ENCODE peak calls at places on chromosome 21, in four cellular contexts. O is GM23338; Y is OCI-LY7; V is activated CD8-positive, alpha-beta T cell treated with anti-CD3 and anti-CD28 coated beads, Interleukin-2, amount 10 ng/mL, durations not matched to agents 7 days and 5 days. H is an unnamed sample.

GRCh38 chr21:33042812-33043211 is 17.1 kb downstream of the OLIG2 start:
- DNase-seq in V (no peak), O (no peak), Y (no peak), H (peak; percentile 58)

GRCh38 chr21:15124731-15125130 is 59.9 kb upstream of the NRIP1 start:
- DNase-seq in Y (no peak), V (no peak), O (no peak), H (no peak)

GRCh38 chr21:32708069-32708468 is 19.7 kb downstream of the SYNJ1 start:
- DNase-seq in V (no peak), Y (no peak), O (no peak), H (no peak)

GRCh38 chr21:33936221-33937038 is 20.8 kb upstream of the ATP5PO start:
- DNase-seq in O (peak; percentile 25), V (peak; percentile 38), Y (no peak), H (no peak)

GRCh38 chr21:25934130-25934529 is 199.4 kb downstream of the GABPA start:
- DNase-seq in O (no peak), Y (no peak), V (no peak), H (no peak)

GRCh38 chr21:42570841-42571387 is 57.3 kb downstream of the SLC37A1 start:
- DNase-seq in O (peak; percentile 36), V (no peak), Y (no peak), H (no peak)

GRCh38 chr21:42815217-42815616 is 64.1 kb downstream of the WDR4 start:
- DNase-seq in V (no peak), Y (peak; percentile 39), O (peak; percentile 44), H (no peak)

GRCh38 chr21:28537371-28538079 is 455.2 kb downstream of the LTN1 start:
- DNase-seq in O (no peak), V (no peak), Y (no peak), H (peak; percentile 99)

GRCh38 chr21:35909456-35910178 is 150.7 kb downstream of the SETD4 start:
- DNase-seq in V (no peak), Y (no peak), O (peak; percentile 13), H (no peak)

GRCh38 chr21:32515869-32516268 is 69.5 kb downstream of the TCP10L start:
- DNase-seq in O (no peak), Y (no peak), V (no peak), H (no peak)